ENCODE peak calls at places on chromosomes 4 and X, in eight cellular contexts. One of them, this sample, is unnamed.

GRCh38 chr4:177737387-177737965 is 295.2 kb upstream of the AGA start:
- DNase-seq in tibial artery: no peak
- DNase-seq in cerebellar nuclear complex: no peak
- DNase-seq in stimulated activated CD4-positive, alpha-beta T cell treated with anti-CD3 and anti-CD28 coated beads, Interleukin-12 subunit alpha, Interleukin-12 subunit beta, amount 100 ng/mL, for 4 hours: no peak
- DNase-seq in foreskin fibroblast: no peak
- DNase-seq in fibroblast of lung: no peak
- DNase-seq in ELR: peak
- DNase-seq in neuronal stem cell: no peak
- DNase-seq in this sample: no peak

GRCh38 chr4:94551616-94552564 is 100.1 kb downstream of the PDLIM5 start:
- DNase-seq in foreskin fibroblast: no peak
- DNase-seq in cerebellar nuclear complex: no peak
- DNase-seq in neuronal stem cell: no peak
- DNase-seq in fibroblast of lung: peak
- DNase-seq in tibial artery: no peak
- DNase-seq in ELR: no peak
- DNase-seq in stimulated activated CD4-positive, alpha-beta T cell treated with anti-CD3 and anti-CD28 coated beads, Interleukin-12 subunit alpha, Interleukin-12 subunit beta, amount 100 ng/mL, for 4 hours: no peak
- DNase-seq in this sample: no peak

GRCh38 chr4:120688791-120689190 is 233.7 kb downstream of the PRDM5 start:
- DNase-seq in foreskin fibroblast: no peak
- DNase-seq in neuronal stem cell: no peak
- DNase-seq in cerebellar nuclear complex: no peak
- DNase-seq in fibroblast of lung: no peak
- DNase-seq in ELR: no peak
- DNase-seq in tibial artery: no peak
- DNase-seq in stimulated activated CD4-positive, alpha-beta T cell treated with anti-CD3 and anti-CD28 coated beads, Interleukin-12 subunit alpha, Interleukin-12 subunit beta, amount 100 ng/mL, for 4 hours: no peak
- DNase-seq in this sample: peak

GRCh38 chrX:112769034-112769433 is 71.6 kb downstream of the AMOT start:
- DNase-seq in cerebellar nuclear complex: no peak
- DNase-seq in neuronal stem cell: no peak
- DNase-seq in stimulated activated CD4-positive, alpha-beta T cell treated with anti-CD3 and anti-CD28 coated beads, Interleukin-12 subunit alpha, Interleukin-12 subunit beta, amount 100 ng/mL, for 4 hours: no peak
- DNase-seq in fibroblast of lung: no peak
- DNase-seq in ELR: no peak
- DNase-seq in foreskin fibroblast: no peak
- DNase-seq in tibial artery: no peak
- DNase-seq in this sample: no peak

GRCh38 chrX:110341189-110342035 is 17.2 kb upstream of the RTL9 start:
- DNase-seq in cerebellar nuclear complex: no peak
- DNase-seq in neuronal stem cell: no peak
- DNase-seq in tibial artery: no peak
- DNase-seq in foreskin fibroblast: peak
- DNase-seq in stimulated activated CD4-positive, alpha-beta T cell treated with anti-CD3 and anti-CD28 coated beads, Interleukin-12 subunit alpha, Interleukin-12 subunit beta, amount 100 ng/mL, for 4 hours: no peak
- DNase-seq in fibroblast of lung: peak
- DNase-seq in ELR: peak
- DNase-seq in this sample: peak

GRCh38 chr4:107902715-107903114 is 28.6 kb upstream of the CYP2U1 start:
- DNase-seq in tibial artery: no peak
- DNase-seq in neuronal stem cell: no peak
- DNase-seq in ELR: no peak
- DNase-seq in foreskin fibroblast: no peak
- DNase-seq in fibroblast of lung: no peak
- DNase-seq in cerebellar nuclear complex: no peak
- DNase-seq in stimulated activated CD4-positive, alpha-beta T cell treated with anti-CD3 and anti-CD28 coated beads, Interleukin-12 subunit alpha, Interleukin-12 subunit beta, amount 100 ng/mL, for 4 hours: no peak
- DNase-seq in this sample: no peak

GRCh38 chr4:68865760-68866159 is 50.0 kb downstream of the UGT2B10 start:
- DNase-seq in ELR: no peak
- DNase-seq in cerebellar nuclear complex: no peak
- DNase-seq in stimulated activated CD4-positive, alpha-beta T cell treated with anti-CD3 and anti-CD28 coated beads, Interleukin-12 subunit alpha, Interleukin-12 subunit beta, amount 100 ng/mL, for 4 hours: no peak
- DNase-seq in neuronal stem cell: no peak
- DNase-seq in foreskin fibroblast: no peak
- DNase-seq in tibial artery: no peak
- DNase-seq in fibroblast of lung: no peak
- DNase-seq in this sample: no peak

GRCh38 chrX:30679369-30679768 is 26.1 kb downstream of the GK start:
- DNase-seq in fibroblast of lung: no peak
- DNase-seq in ELR: no peak
- DNase-seq in cerebellar nuclear complex: no peak
- DNase-seq in foreskin fibroblast: no peak
- DNase-seq in stimulated activated CD4-positive, alpha-beta T cell treated with anti-CD3 and anti-CD28 coated beads, Interleukin-12 subunit alpha, Interleukin-12 subunit beta, amount 100 ng/mL, for 4 hours: no peak
- DNase-seq in neuronal stem cell: no peak
- DNase-seq in tibial artery: no peak
- DNase-seq in this sample: no peak

GRCh38 chrX:102339312-102340298 is 92.6 kb downstream of the NXF2 start:
- DNase-seq in neuronal stem cell: no peak
- DNase-seq in foreskin fibroblast: no peak
- DNase-seq in fibroblast of lung: no peak
- DNase-seq in cerebellar nuclear complex: no peak
- DNase-seq in ELR: peak
- DNase-seq in stimulated activated CD4-positive, alpha-beta T cell treated with anti-CD3 and anti-CD28 coated beads, Interleukin-12 subunit alpha, Interleukin-12 subunit beta, amount 100 ng/mL, for 4 hours: no peak
- DNase-seq in tibial artery: no peak
- DNase-seq in this sample: no peak

GRCh38 chr4:177301127-177301639 is 8.5 kb upstream of the NEIL3 start:
- DNase-seq in foreskin fibroblast: no peak
- DNase-seq in ELR: no peak
- DNase-seq in tibial artery: no peak
- DNase-seq in neuronal stem cell: no peak
- DNase-seq in stimulated activated CD4-positive, alpha-beta T cell treated with anti-CD3 and anti-CD28 coated beads, Interleukin-12 subunit alpha, Interleukin-12 subunit beta, amount 100 ng/mL, for 4 hours: no peak
- DNase-seq in fibroblast of lung: no peak
- DNase-seq in cerebellar nuclear complex: no peak
- DNase-seq in this sample: no peak

GRCh38 chr4:145108128-145108527 is 10.0 kb downstream of the ABCE1 start:
- DNase-seq in cerebellar nuclear complex: no peak
- DNase-seq in tibial artery: no peak
- DNase-seq in fibroblast of lung: no peak
- DNase-seq in ELR: no peak
- DNase-seq in foreskin fibroblast: no peak
- DNase-seq in neuronal stem cell: no peak
- DNase-seq in stimulated activated CD4-positive, alpha-beta T cell treated with anti-CD3 and anti-CD28 coated beads, Interleukin-12 subunit alpha, Interleukin-12 subunit beta, amount 100 ng/mL, for 4 hours: no peak
- DNase-seq in this sample: no peak

GRCh38 chr4:98166025-98166730 is 22.9 kb upstream of the STPG2 start:
- DNase-seq in foreskin fibroblast: peak
- DNase-seq in stimulated activated CD4-positive, alpha-beta T cell treated with anti-CD3 and anti-CD28 coated beads, Interleukin-12 subunit alpha, Interleukin-12 subunit beta, amount 100 ng/mL, for 4 hours: no peak
- DNase-seq in cerebellar nuclear complex: no peak
- DNase-seq in fibroblast of lung: no peak
- DNase-seq in ELR: peak
- DNase-seq in tibial artery: no peak
- DNase-seq in neuronal stem cell: no peak
- DNase-seq in this sample: peak

GRCh38 chrX:39777623-39778025 is 320.1 kb downstream of the BCOR start:
- DNase-seq in stimulated activated CD4-positive, alpha-beta T cell treated with anti-CD3 and anti-CD28 coated beads, Interleukin-12 subunit alpha, Interleukin-12 subunit beta, amount 100 ng/mL, for 4 hours: no peak
- DNase-seq in ELR: no peak
- DNase-seq in tibial artery: no peak
- DNase-seq in cerebellar nuclear complex: no peak
- DNase-seq in neuronal stem cell: no peak
- DNase-seq in foreskin fibroblast: no peak
- DNase-seq in fibroblast of lung: no peak
- DNase-seq in this sample: no peak

GRCh38 chrX:72381439-72382198 is 75.9 kb upstream of the CITED1 start:
- DNase-seq in neuronal stem cell: no peak
- DNase-seq in tibial artery: no peak
- DNase-seq in ELR: no peak
- DNase-seq in stimulated activated CD4-positive, alpha-beta T cell treated with anti-CD3 and anti-CD28 coated beads, Interleukin-12 subunit alpha, Interleukin-12 subunit beta, amount 100 ng/mL, for 4 hours: no peak
- DNase-seq in foreskin fibroblast: no peak
- DNase-seq in fibroblast of lung: peak
- DNase-seq in cerebellar nuclear complex: no peak
- DNase-seq in this sample: no peak

GRCh38 chrX:44344194-44344593 is 722 bp upstream of the EFHC2 start:
- DNase-seq in neuronal stem cell: no peak
- DNase-seq in foreskin fibroblast: no peak
- DNase-seq in fibroblast of lung: no peak
- DNase-seq in cerebellar nuclear complex: no peak
- DNase-seq in stimulated activated CD4-positive, alpha-beta T cell treated with anti-CD3 and anti-CD28 coated beads, Interleukin-12 subunit alpha, Interleukin-12 subunit beta, amount 100 ng/mL, for 4 hours: peak
- DNase-seq in ELR: no peak
- DNase-seq in tibial artery: peak
- DNase-seq in this sample: no peak

GRCh38 chr4:168524006-168524405 is 27.2 kb downstream of the PALLD start:
- DNase-seq in cerebellar nuclear complex: no peak
- DNase-seq in ELR: peak
- DNase-seq in fibroblast of lung: peak
- DNase-seq in neuronal stem cell: no peak
- DNase-seq in stimulated activated CD4-positive, alpha-beta T cell treated with anti-CD3 and anti-CD28 coated beads, Interleukin-12 subunit alpha, Interleukin-12 subunit beta, amount 100 ng/mL, for 4 hours: no peak
- DNase-seq in tibial artery: no peak
- DNase-seq in foreskin fibroblast: peak
- DNase-seq in this sample: peak

GRCh38 chrX:3659761-3660160 is 53.7 kb downstream of the PRKX start:
- DNase-seq in ELR: peak
- DNase-seq in foreskin fibroblast: peak
- DNase-seq in tibial artery: no peak
- DNase-seq in stimulated activated CD4-positive, alpha-beta T cell treated with anti-CD3 and anti-CD28 coated beads, Interleukin-12 subunit alpha, Interleukin-12 subunit beta, amount 100 ng/mL, for 4 hours: no peak
- DNase-seq in fibroblast of lung: no peak
- DNase-seq in neuronal stem cell: no peak
- DNase-seq in cerebellar nuclear complex: no peak
- DNase-seq in this sample: no peak

GRCh38 chr4:148214529-148215166 is 227.6 kb downstream of the NR3C2 start:
- DNase-seq in ELR: peak
- DNase-seq in cerebellar nuclear complex: no peak
- DNase-seq in fibroblast of lung: peak
- DNase-seq in foreskin fibroblast: peak
- DNase-seq in stimulated activated CD4-positive, alpha-beta T cell treated with anti-CD3 and anti-CD28 coated beads, Interleukin-12 subunit alpha, Interleukin-12 subunit beta, amount 100 ng/mL, for 4 hours: no peak
- DNase-seq in tibial artery: peak
- DNase-seq in neuronal stem cell: no peak
- DNase-seq in this sample: peak

GRCh38 chr4:55277011-55277410 is 69.0 kb upstream of the SRD5A3 start:
- DNase-seq in stimulated activated CD4-positive, alpha-beta T cell treated with anti-CD3 and anti-CD28 coated beads, Interleukin-12 subunit alpha, Interleukin-12 subunit beta, amount 100 ng/mL, for 4 hours: no peak
- DNase-seq in neuronal stem cell: no peak
- DNase-seq in tibial artery: no peak
- DNase-seq in fibroblast of lung: no peak
- DNase-seq in foreskin fibroblast: no peak
- DNase-seq in cerebellar nuclear complex: no peak
- DNase-seq in ELR: no peak
- DNase-seq in this sample: no peak

GRCh38 chrX:109886122-109886761 is 116.7 kb upstream of the TMEM164 start:
- DNase-seq in foreskin fibroblast: peak
- DNase-seq in stimulated activated CD4-positive, alpha-beta T cell treated with anti-CD3 and anti-CD28 coated beads, Interleukin-12 subunit alpha, Interleukin-12 subunit beta, amount 100 ng/mL, for 4 hours: peak
- DNase-seq in fibroblast of lung: peak
- DNase-seq in tibial artery: peak
- DNase-seq in cerebellar nuclear complex: no peak
- DNase-seq in neuronal stem cell: peak
- DNase-seq in ELR: peak
- DNase-seq in this sample: peak

GRCh38 chr4:34878961-34879360 is 1365.4 kb downstream of the ARAP2 start:
- DNase-seq in foreskin fibroblast: no peak
- DNase-seq in stimulated activated CD4-positive, alpha-beta T cell treated with anti-CD3 and anti-CD28 coated beads, Interleukin-12 subunit alpha, Interleukin-12 subunit beta, amount 100 ng/mL, for 4 hours: no peak
- DNase-seq in ELR: no peak
- DNase-seq in fibroblast of lung: no peak
- DNase-seq in neuronal stem cell: no peak
- DNase-seq in cerebellar nuclear complex: no peak
- DNase-seq in tibial artery: no peak
- DNase-seq in this sample: peak

GRCh38 chrX:130204647-130205046 is 32.9 kb downstream of the RAB33A start:
- DNase-seq in ELR: no peak
- DNase-seq in cerebellar nuclear complex: no peak
- DNase-seq in tibial artery: no peak
- DNase-seq in fibroblast of lung: no peak
- DNase-seq in stimulated activated CD4-positive, alpha-beta T cell treated with anti-CD3 and anti-CD28 coated beads, Interleukin-12 subunit alpha, Interleukin-12 subunit beta, amount 100 ng/mL, for 4 hours: no peak
- DNase-seq in neuronal stem cell: no peak
- DNase-seq in foreskin fibroblast: no peak
- DNase-seq in this sample: no peak

GRCh38 chr4:78652282-78652876 is 100.8 kb downstream of the ANXA3 start:
- DNase-seq in tibial artery: no peak
- DNase-seq in stimulated activated CD4-positive, alpha-beta T cell treated with anti-CD3 and anti-CD28 coated beads, Interleukin-12 subunit alpha, Interleukin-12 subunit beta, amount 100 ng/mL, for 4 hours: no peak
- DNase-seq in ELR: no peak
- DNase-seq in cerebellar nuclear complex: no peak
- DNase-seq in fibroblast of lung: peak
- DNase-seq in foreskin fibroblast: peak
- DNase-seq in neuronal stem cell: no peak
- DNase-seq in this sample: peak

GRCh38 chrX:261167-261857 is 19.9 kb upstream of the PLCXD1 start:
- DNase-seq in ELR: peak
- DNase-seq in cerebellar nuclear complex: no peak
- DNase-seq in tibial artery: no peak
- DNase-seq in foreskin fibroblast: peak
- DNase-seq in neuronal stem cell: no peak
- DNase-seq in fibroblast of lung: peak
- DNase-seq in stimulated activated CD4-positive, alpha-beta T cell treated with anti-CD3 and anti-CD28 coated beads, Interleukin-12 subunit alpha, Interleukin-12 subunit beta, amount 100 ng/mL, for 4 hours: no peak
- DNase-seq in this sample: no peak

GRCh38 chr4:111602848-111603247 is 542.4 kb upstream of the FAM241A start:
- DNase-seq in tibial artery: no peak
- DNase-seq in ELR: peak
- DNase-seq in cerebellar nuclear complex: no peak
- DNase-seq in fibroblast of lung: peak
- DNase-seq in neuronal stem cell: no peak
- DNase-seq in stimulated activated CD4-positive, alpha-beta T cell treated with anti-CD3 and anti-CD28 coated beads, Interleukin-12 subunit alpha, Interleukin-12 subunit beta, amount 100 ng/mL, for 4 hours: no peak
- DNase-seq in foreskin fibroblast: peak
- DNase-seq in this sample: peak

GRCh38 chr4:139419388-139419914 is 34.5 kb upstream of the RAB33B start:
- DNase-seq in ELR: peak
- DNase-seq in tibial artery: peak
- DNase-seq in stimulated activated CD4-positive, alpha-beta T cell treated with anti-CD3 and anti-CD28 coated beads, Interleukin-12 subunit alpha, Interleukin-12 subunit beta, amount 100 ng/mL, for 4 hours: no peak
- DNase-seq in fibroblast of lung: peak
- DNase-seq in neuronal stem cell: no peak
- DNase-seq in foreskin fibroblast: peak
- DNase-seq in cerebellar nuclear complex: no peak
- DNase-seq in this sample: peak

GRCh38 chr4:46506876-46507275 is 116.9 kb upstream of the GABRA2 start:
- DNase-seq in stimulated activated CD4-positive, alpha-beta T cell treated with anti-CD3 and anti-CD28 coated beads, Interleukin-12 subunit alpha, Interleukin-12 subunit beta, amount 100 ng/mL, for 4 hours: no peak
- DNase-seq in cerebellar nuclear complex: no peak
- DNase-seq in fibroblast of lung: no peak
- DNase-seq in tibial artery: no peak
- DNase-seq in foreskin fibroblast: no peak
- DNase-seq in ELR: peak
- DNase-seq in neuronal stem cell: no peak
- DNase-seq in this sample: peak

GRCh38 chrX:149881081-149881711 is at the start of gene MAGEA8:
- DNase-seq in foreskin fibroblast: no peak
- DNase-seq in tibial artery: no peak
- DNase-seq in ELR: no peak
- DNase-seq in neuronal stem cell: no peak
- DNase-seq in stimulated activated CD4-positive, alpha-beta T cell treated with anti-CD3 and anti-CD28 coated beads, Interleukin-12 subunit alpha, Interleukin-12 subunit beta, amount 100 ng/mL, for 4 hours: peak
- DNase-seq in fibroblast of lung: no peak
- DNase-seq in cerebellar nuclear complex: no peak
- DNase-seq in this sample: no peak